ENCODE peak calls at places on chromosomes 1 and 21, in eight cellular contexts. F is uterus, V is IMR-90, Y is heart left ventricle, Z is esophagus squamous epithelium, G is body of pancreas, P is HCT116, L is ovary. X is an unnamed sample. For H3K36me3, the result is how much of the 10 kb centered on the place peaks cover.

GRCh38 chr1:18939398-18940302 is 16.8 kb downstream of the IFFO2 start:
- DNase-seq in G (no peak), F (no peak), V (peak), P (no peak), Y (no peak), Z (no peak), L (no peak), X (peak)

GRCh38 chr1:63611231-63611630 is 18.0 kb downstream of the PGM1 start:
- DNase-seq in V (peak), Z (no peak), Y (no peak), G (no peak), F (no peak), P (no peak), L (no peak), X (no peak)

GRCh38 chr1:62724430-62724829 is 36.2 kb upstream of the DOCK7 start:
- DNase-seq in Y (no peak), Z (no peak), V (no peak), P (no peak), L (no peak), F (no peak), G (no peak), X (no peak)

GRCh38 chr1:152997911-152998310 is 3.6 kb upstream of the SPRR3 start:
- DNase-seq in Y (no peak), F (no peak), V (no peak), P (no peak), G (no peak), L (no peak), Z (no peak), X (no peak)

GRCh38 chr1:3699596-3699995 is 47.3 kb downstream of the TP73 start:
- DNase-seq in Z (no peak), L (no peak), V (no peak), F (no peak), Y (no peak), P (no peak), G (no peak), X (no peak)

GRCh38 chr1:235980976-235981375 is 83.9 kb downstream of the NID1 start:
- DNase-seq in P (no peak), V (no peak), Y (no peak), Z (no peak), G (no peak), F (no peak), L (no peak), X (no peak)

GRCh38 chr21:36698160-36699025 is 522 bp upstream of the SIM2 start:
- DNase-seq in G (no peak), V (peak), Y (no peak), Z (no peak), F (no peak), P (peak), L (no peak), X (no peak)

GRCh38 chr1:155176544-155177071 is 3.0 kb downstream of the TRIM46 start:
- DNase-seq in G (peak), P (peak), Z (no peak), Y (peak), F (peak), L (peak), V (peak), X (peak)

GRCh38 chr21:36427502-36427901 is 42.3 kb downstream of the CHAF1B start:
- DNase-seq in L (no peak), Y (no peak), V (no peak), P (no peak), F (no peak), G (no peak), Z (no peak), X (no peak)

GRCh38 chr1:44812822-44813543 is 4.7 kb downstream of the BTBD19 start:
- DNase-seq in Y (no peak), V (no peak), L (peak), G (peak), Z (no peak), P (no peak), F (peak), X (peak)

GRCh38 chr1:12244585-12244984 is 14.8 kb downstream of the VPS13D start:
- DNase-seq in Y (no peak), V (no peak), G (no peak), P (no peak), L (no peak), F (no peak), Z (no peak), X (no peak)

GRCh38 chr1:198943484-198943883 is 304.6 kb downstream of the PTPRC start:
- DNase-seq in F (no peak), Z (no peak), G (no peak), P (no peak), L (no peak), V (no peak), Y (no peak), X (no peak)

GRCh38 chr1:4937876-4938534 is 283.6 kb downstream of the AJAP1 start:
- DNase-seq in L (no peak), F (no peak), P (no peak), Y (no peak), G (no peak), Z (no peak), V (no peak), X (no peak)

GRCh38 chr1:94772840-94773239 is 47.3 kb upstream of the SLC44A3 start:
- DNase-seq in Z (no peak), G (no peak), V (no peak), F (no peak), P (no peak), L (no peak), Y (no peak), X (no peak)

GRCh38 chr21:29308456-29308783 is 9.7 kb downstream of the BACH1 start:
- DNase-seq in Z (no peak), L (no peak), P (no peak), Y (no peak), F (no peak), G (no peak), V (no peak), X (no peak)

GRCh38 chr21:36888466-36888865 is 78.0 kb downstream of the HLCS start:
- DNase-seq in V (no peak), G (no peak), L (no peak), Y (no peak), F (no peak), P (no peak), Z (no peak), X (no peak)

GRCh38 chr1:241518447-241519307 is 878 bp downstream of the FH start:
- DNase-seq in F (no peak), V (peak), G (no peak), P (no peak), L (no peak), Z (no peak), Y (peak), X (peak)

GRCh38 chr1:59674605-59675004 is 140.1 kb upstream of the HOOK1 start:
- DNase-seq in P (no peak), Z (no peak), Y (no peak), F (peak), L (peak), G (no peak), V (peak), X (no peak)

GRCh38 chr1:6025269-6026094 is 20.2 kb upstream of the KCNAB2 start:
- DNase-seq in L (no peak), V (peak), Y (no peak), Z (no peak), F (no peak), G (no peak), P (no peak), X (no peak)

GRCh38 chr1:119713538-119714456 is 2.1 kb downstream of the PHGDH start:
- DNase-seq in F (no peak), Z (no peak), Y (no peak), L (no peak), P (no peak), V (peak), G (no peak), X (no peak)

GRCh38 chr1:11158720-11159321 is 30.3 kb upstream of the ANGPTL7 start:
- DNase-seq in L (no peak), V (peak), F (no peak), G (no peak), P (no peak), Z (no peak), Y (no peak), X (no peak)

GRCh38 chr1:29513357-29513756 is 277.0 kb downstream of the PTPRU start:
- DNase-seq in F (no peak), Y (no peak), Z (no peak), L (no peak), P (peak), V (peak), G (peak), X (no peak)

GRCh38 chr1:43835141-43836021 is 98.2 kb upstream of the ARTN start:
- DNase-seq in G (no peak), V (peak), L (no peak), P (peak), Y (peak), Z (no peak), F (peak), X (no peak)

GRCh38 chr1:108661030-108661609 is at the start of gene HENMT1:
- DNase-seq in Y (peak), F (peak), P (no peak), G (peak), Z (no peak), V (peak), L (peak), X (peak)

GRCh38 chr1:244954358-244954757 is 90.0 kb upstream of the HNRNPU start:
- DNase-seq in L (no peak), Y (no peak), G (no peak), Z (no peak), V (no peak), P (no peak), F (no peak), X (no peak)

GRCh38 chr1:71850936-71851335 is 431.4 kb downstream of the NEGR1 start:
- DNase-seq in P (no peak), L (no peak), V (peak), Z (no peak), F (no peak), Y (peak), G (no peak), X (no peak)

GRCh38 chr1:156571959-156572662 is at the start of gene IQGAP3:
- DNase-seq in F (peak), Z (no peak), G (peak), Y (peak), V (peak), P (peak), L (peak), X (peak)

GRCh38 chr1:180462099-180462498 is 40.3 kb downstream of the ACBD6 start:
- DNase-seq in G (no peak), Y (no peak), L (no peak), Z (no peak), F (no peak), P (no peak), V (peak), X (no peak)

GRCh38 chr1:214957330-214958137 is 125.0 kb upstream of the KCNK2 start:
- DNase-seq in Y (no peak), G (no peak), F (no peak), V (peak), Z (no peak), L (no peak), P (no peak), X (no peak)

GRCh38 chr1:230048322-230048721 is 18.7 kb upstream of the GALNT2 start:
- DNase-seq in Y (no peak), V (no peak), Z (no peak), P (no peak), L (no peak), F (no peak), G (no peak), X (no peak)

GRCh38 chr21:33025471-33026298 is at the start of gene OLIG2:
- DNase-seq in L (no peak), F (no peak), Z (no peak), Y (no peak), P (no peak), V (peak), G (no peak), X (no peak)

GRCh38 chr1:25524568-25525359 is 18.6 kb upstream of the LDLRAP1 start:
- DNase-seq in Z (no peak), G (no peak), F (no peak), V (no peak), P (no peak), L (no peak), Y (no peak), X (no peak)

GRCh38 chr21:42638266-42638863 is 15.1 kb upstream of the PDE9A start:
- DNase-seq in V (no peak), L (no peak), F (no peak), Y (no peak), P (no peak), Z (no peak), G (no peak), X (no peak)

GRCh38 chr1:229344139-229344538 is 1.3 kb upstream of the CCSAP start:
- DNase-seq in G (no peak), Y (no peak), V (no peak), F (no peak), P (no peak), L (no peak), Z (no peak), X (no peak)

GRCh38 chr1:32626176-32626575 is 24.2 kb downstream of the ZBTB8OS start:
- DNase-seq in V (peak), Y (no peak), P (no peak), Z (no peak), F (no peak), L (no peak), G (no peak), X (no peak)

GRCh38 chr1:218460367-218460766 is 115.2 kb downstream of the TGFB2 start:
- DNase-seq in P (no peak), Y (peak), L (peak), F (peak), G (no peak), Z (no peak), V (peak), X (no peak)

GRCh38 chr1:170073893-170074249 is 624 bp downstream of the KIFAP3 start:
- DNase-seq in P (no peak), Y (no peak), V (no peak), L (no peak), Z (no peak), G (no peak), F (no peak), X (no peak)

DNA sequence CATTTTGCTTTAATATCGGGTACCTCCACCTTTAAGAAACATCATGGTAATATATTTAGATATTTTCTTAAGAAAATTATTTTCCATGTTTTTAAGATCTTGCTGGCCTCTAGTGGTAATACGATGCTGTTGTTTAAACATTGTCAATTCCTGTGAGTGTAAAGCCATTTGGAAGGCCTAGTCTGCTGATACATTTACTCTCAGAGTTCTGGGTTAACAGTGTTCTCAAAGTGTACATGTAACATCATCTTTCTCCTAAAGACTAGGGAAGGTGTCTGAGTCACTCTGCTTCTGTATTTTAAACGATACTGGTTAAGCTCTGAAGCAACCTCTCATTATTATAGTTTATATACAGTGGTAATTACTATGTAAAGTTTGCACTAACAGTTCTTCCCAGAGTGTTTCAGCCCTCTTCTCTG is 189.1 kb downstream of the RASAL2 start:
- DNase-seq in V (peak), L (no peak), Y (no peak), P (peak), Z (no peak), G (no peak), F (no peak), X (no peak)
- TF ChIP-seq CTCF in V (peak), L (peak), Y (peak), P (peak), Z (peak), G (peak), F (peak), X (peak)

GRCh38 chr1:92483442-92484170 is 3.1 kb downstream of the GFI1 start:
- DNase-seq in Y (no peak), V (no peak), F (no peak), L (no peak), G (peak), P (no peak), Z (no peak), X (peak)

GRCh38 chr1:92484171-92484471 is 2.6 kb downstream of the GFI1 start:
- DNase-seq in G (no peak), P (no peak), V (no peak), F (no peak), L (no peak), Z (no peak), Y (no peak), X (no peak)

GRCh38 chr1:92485374-92486250 is 1.1 kb downstream of the GFI1 start:
- DNase-seq in P (peak), G (peak), Y (peak), Z (no peak), V (no peak), F (no peak), L (no peak), X (peak)

GRCh38 chr1:92486251-92487077 is at the start of gene GFI1:
- DNase-seq in Y (peak), P (no peak), Z (no peak), L (no peak), V (no peak), G (peak), F (no peak), X (no peak)

GRCh38 chr1:92484472-92485373 is 2.0 kb downstream of the GFI1 start:
- DNase-seq in G (peak), P (no peak), Z (no peak), Y (no peak), F (no peak), L (no peak), V (no peak), X (peak)
- TF ChIP-seq POLR2A in G (no peak), P (no peak), Z (no peak), Y (no peak), F (no peak), L (no peak), V (no peak), X (no peak)

GRCh38 chr1:67078291-67078690 is 24.3 kb upstream of the SLC35D1 start:
- DNase-seq in P (no peak), G (no peak), Z (no peak), Y (no peak), F (no peak), V (no peak), L (no peak), X (no peak)
- H3K36me3 ChIP-seq in P (under half), G (under half), Z (under half), Y (under half), F (under half), V (under half), L (under half), X (under half)

GRCh38 chr1:220526294-220526693 is 1.6 kb upstream of the MARK1 start:
- DNase-seq in Z (no peak), V (no peak), L (no peak), G (no peak), P (no peak), Y (no peak), F (no peak), X (no peak)
- TF ChIP-seq CTCF in Z (no peak), V (no peak), L (no peak), G (no peak), P (peak), Y (no peak), F (no peak), X (no peak)